ENCODE peak calls at places on chromosomes 4 and X, in nine cellular contexts. T is posterior cingulate gyrus, K is mucosa of descending colon, D is tibial artery, M is GOT3, E is immature natural killer cell, Q is dorsolateral prefrontal cortex, V is NCI-H748 treated with DMSO at 0.1 percent for 48 hours, F is NCI-H510A. S is an unnamed sample.

GRCh38 chrX:40282348-40282747 is 184.6 kb upstream of the BCOR start:
- DNase-seq in T (no peak), K (no peak), D (no peak), M (no peak), E (no peak), Q (no peak), V (no peak), F (no peak), S (no peak)

GRCh38 chr4:115970859-115971258 is 857.4 kb upstream of the NDST4 start:
- DNase-seq in T (no peak), K (no peak), D (no peak), M (no peak), E (no peak), Q (no peak), V (no peak), F (no peak), S (no peak)

GRCh38 chrX:57596109-57596870 is 4.5 kb downstream of the ZXDB start:
- DNase-seq in T (no peak), K (no peak), D (no peak), M (no peak), E (no peak), Q (no peak), V (no peak), F (no peak), S (no peak)

GRCh38 chr4:37453004-37453360 is 208.4 kb downstream of the NWD2 start:
- DNase-seq in T (peak), K (no peak), D (no peak), M (no peak), E (no peak), Q (peak), V (peak), F (peak), S (no peak)

GRCh38 chr4:182643801-182644311 is 273.3 kb downstream of the DCTD start:
- DNase-seq in T (no peak), K (no peak), D (peak), M (no peak), E (no peak), Q (no peak), V (no peak), F (no peak), S (no peak)

GRCh38 chr4:89998350-89999098 is 103.9 kb downstream of the MMRN1 start:
- DNase-seq in T (no peak), K (no peak), D (no peak), M (no peak), E (no peak), Q (no peak), V (peak), F (no peak), S (no peak)

GRCh38 chr4:158856852-158857251 is 88.0 kb downstream of the FNIP2 start:
- DNase-seq in T (no peak), K (no peak), D (no peak), M (no peak), E (peak), Q (no peak), V (peak), F (peak), S (no peak)

GRCh38 chr4:11719879-11720278 is 291.2 kb upstream of the HS3ST1 start:
- DNase-seq in T (no peak), K (no peak), D (no peak), M (no peak), E (no peak), Q (no peak), V (no peak), F (no peak), S (peak)

GRCh38 chr4:98092833-98093439 is 50.3 kb downstream of the STPG2 start:
- DNase-seq in T (no peak), K (no peak), D (no peak), M (no peak), E (no peak), Q (no peak), V (no peak), F (no peak), S (no peak)

GRCh38 chr4:24747234-24747975 is 48.0 kb upstream of the SOD3 start:
- DNase-seq in T (no peak), K (no peak), D (no peak), M (no peak), E (no peak), Q (no peak), V (no peak), F (no peak), S (no peak)

GRCh38 chrX:20124964-20125363 is 8.3 kb upstream of the MAP7D2 start:
- DNase-seq in T (no peak), K (no peak), D (no peak), M (no peak), E (no peak), Q (no peak), V (no peak), F (no peak), S (no peak)

GRCh38 chr4:97468272-97468671 is 675.0 kb downstream of the STPG2 start:
- DNase-seq in T (no peak), K (no peak), D (no peak), M (no peak), E (no peak), Q (no peak), V (no peak), F (no peak), S (no peak)

GRCh38 chr4:184477201-184477999 is 3.0 kb upstream of the IRF2 start:
- DNase-seq in T (peak), K (no peak), D (no peak), M (no peak), E (no peak), Q (peak), V (no peak), F (no peak), S (no peak)

GRCh38 chr4:14749910-14750309 is 252.4 kb upstream of the CPEB2 start:
- DNase-seq in T (peak), K (no peak), D (peak), M (no peak), E (no peak), Q (no peak), V (peak), F (no peak), S (no peak)